ENCODE peak calls at places on chromosomes 11 and 22, in five cellular contexts. X, G, A, T and Y are unnamed samples.

GRCh38 chr11:67302571-67303131 is 679 bp upstream of the SSH3 start:
- DNase-seq in X (peak), G (peak), A (no peak), T (no peak), Y (no peak)

GRCh38 chr11:68666854-68667253 is 17.5 kb upstream of the GAL start:
- DNase-seq in X (no peak), G (peak), A (no peak), T (no peak), Y (no peak)

GRCh38 chr11:69167916-69168691 is 12.4 kb downstream of the SMIM38 start:
- DNase-seq in X (no peak), G (no peak), A (no peak), T (no peak), Y (no peak)

GRCh38 chr11:77091146-77091940 is 11.3 kb upstream of the OMP start:
- DNase-seq in X (peak), G (peak), A (peak), T (peak), Y (no peak)

GRCh38 chr22:48301908-48302307 is 1525.8 kb downstream of the BRD1 start:
- DNase-seq in X (no peak), G (no peak), A (no peak), T (no peak), Y (no peak)

GRCh38 chr22:38317995-38318715 is 922 bp upstream of the CSNK1E start:
- DNase-seq in X (peak), G (peak), A (peak), T (peak), Y (peak)

GRCh38 chr22:45953178-45953577 is 23.8 kb downstream of the WNT7B start:
- DNase-seq in X (no peak), G (no peak), A (no peak), T (no peak), Y (no peak)

GRCh38 chr11:104873252-104873651 is 25.0 kb downstream of the CASP12 start:
- DNase-seq in X (no peak), G (no peak), A (no peak), T (no peak), Y (no peak)

GRCh38 chr11:134625151-134625550 is 213.1 kb upstream of the B3GAT1 start:
- DNase-seq in X (no peak), G (no peak), A (no peak), T (no peak), Y (no peak)

GRCh38 chr11:17259519-17259918 is 17.0 kb upstream of the NUCB2 start:
- DNase-seq in X (no peak), G (no peak), A (no peak), T (no peak), Y (no peak)

GRCh38 chr22:19745155-19746133 is 15.1 kb upstream of the TBX1 start:
- DNase-seq in X (no peak), G (no peak), A (no peak), T (no peak), Y (no peak)

GRCh38 chr11:69480547-69481392 is 693 bp upstream of the LINC01488 start:
- DNase-seq in X (peak), G (no peak), A (no peak), T (no peak), Y (no peak)

GRCh38 chr11:33532720-33533119 is 167.9 kb downstream of the C11orf91 start:
- DNase-seq in X (no peak), G (no peak), A (no peak), T (no peak), Y (no peak)

GRCh38 chr11:72395993-72396392 is 38.3 kb downstream of the CLPB start:
- DNase-seq in X (no peak), G (no peak), A (no peak), T (no peak), Y (no peak)

GRCh38 chr11:101407324-101407723 is 176.5 kb downstream of the TRPC6 start:
- DNase-seq in X (no peak), G (no peak), A (no peak), T (peak), Y (no peak)

GRCh38 chr11:60872952-60873524 is 5.7 kb downstream of the ZP1 start:
- DNase-seq in X (no peak), G (peak), A (no peak), T (no peak), Y (no peak)

GRCh38 chr11:34790620-34791019 is 125.6 kb downstream of the APIP start:
- DNase-seq in X (no peak), G (no peak), A (no peak), T (no peak), Y (no peak)

GRCh38 chr11:114257621-114258558 is 38.3 kb upstream of the NNMT start:
- DNase-seq in X (peak), G (peak), A (peak), T (peak), Y (no peak)

GRCh38 chr11:80436547-80436946 is 995.7 kb upstream of the TENM4 start:
- DNase-seq in X (no peak), G (no peak), A (no peak), T (no peak), Y (no peak)

GRCh38 chr11:119791701-119792151 is 62.7 kb upstream of the NECTIN1 start:
- DNase-seq in X (no peak), G (peak), A (no peak), T (no peak), Y (no peak)

GRCh38 chr11:69638941-69639681 is 1.8 kb upstream of the CCND1 start:
- DNase-seq in X (peak), G (peak), A (peak), T (peak), Y (no peak)

GRCh38 chr22:36387914-36388864 is at the start of gene MYH9:
- DNase-seq in X (peak), G (peak), A (peak), T (peak), Y (peak)

GRCh38 chr11:108591893-108592292 is 1.7 kb downstream of the EXPH5 start:
- DNase-seq in X (no peak), G (no peak), A (no peak), T (no peak), Y (no peak)

GRCh38 chr11:38460901-38461300 is 1862.9 kb upstream of the RAG2 start:
- DNase-seq in X (peak), G (no peak), A (no peak), T (peak), Y (no peak)

GRCh38 chr11:68749501-68750196 is 1.7 kb downstream of the TESMIN start:
- DNase-seq in X (no peak), G (peak), A (no peak), T (no peak), Y (no peak)

GRCh38 chr11:117094776-117095175 is 3.5 kb downstream of the SIK3 start:
- DNase-seq in X (no peak), G (peak), A (no peak), T (peak), Y (no peak)

GRCh38 chr11:113632981-113633380 is 73.1 kb downstream of the TMPRSS5 start:
- DNase-seq in X (no peak), G (no peak), A (no peak), T (no peak), Y (no peak)

GRCh38 chr11:58770627-58771457 is 39.1 kb upstream of the GLYAT start:
- DNase-seq in X (no peak), G (no peak), A (peak), T (no peak), Y (no peak)

GRCh38 chr22:37018815-37019308 is 385 bp downstream of the TST start:
- DNase-seq in X (peak), G (peak), A (peak), T (no peak), Y (no peak)

GRCh38 chr11:6615882-6616585 is 3.2 kb downstream of the TPP1 start:
- DNase-seq in X (no peak), G (no peak), A (no peak), T (no peak), Y (no peak)

GRCh38 chr22:43544282-43544673 is 132.5 kb downstream of the MPPED1 start:
- DNase-seq in X (no peak), G (no peak), A (no peak), T (no peak), Y (no peak)

GRCh38 chr11:74877132-74877531 is 71.8 kb downstream of the XRRA1 start:
- DNase-seq in X (no peak), G (no peak), A (no peak), T (no peak), Y (no peak)

GRCh38 chr11:35464308-35464707 is 45.0 kb upstream of the SLC1A2 start:
- DNase-seq in X (no peak), G (peak), A (no peak), T (no peak), Y (no peak)

GRCh38 chr11:91731051-91731450 is 493.6 kb upstream of the FAT3 start:
- DNase-seq in X (no peak), G (no peak), A (no peak), T (no peak), Y (no peak)

GRCh38 chr11:12994476-12994875 is 14.6 kb upstream of the RASSF10 start:
- DNase-seq in X (no peak), G (no peak), A (no peak), T (no peak), Y (no peak)

GRCh38 chr11:77515063-77515462 is 41.2 kb upstream of the PAK1 start:
- DNase-seq in X (no peak), G (no peak), A (no peak), T (no peak), Y (no peak)

GRCh38 chr11:870127-870413 is 27.4 kb downstream of the TSPAN4 start:
- DNase-seq in X (no peak), G (no peak), A (no peak), T (no peak), Y (no peak)

GRCh38 chr11:57491371-57492061 is 24.0 kb downstream of the SLC43A1 start:
- DNase-seq in X (peak), G (peak), A (no peak), T (no peak), Y (no peak)

GRCh38 chr11:662689-663274 is 25.7 kb downstream of the DRD4 start:
- DNase-seq in X (peak), G (peak), A (no peak), T (no peak), Y (no peak)

DNA sequence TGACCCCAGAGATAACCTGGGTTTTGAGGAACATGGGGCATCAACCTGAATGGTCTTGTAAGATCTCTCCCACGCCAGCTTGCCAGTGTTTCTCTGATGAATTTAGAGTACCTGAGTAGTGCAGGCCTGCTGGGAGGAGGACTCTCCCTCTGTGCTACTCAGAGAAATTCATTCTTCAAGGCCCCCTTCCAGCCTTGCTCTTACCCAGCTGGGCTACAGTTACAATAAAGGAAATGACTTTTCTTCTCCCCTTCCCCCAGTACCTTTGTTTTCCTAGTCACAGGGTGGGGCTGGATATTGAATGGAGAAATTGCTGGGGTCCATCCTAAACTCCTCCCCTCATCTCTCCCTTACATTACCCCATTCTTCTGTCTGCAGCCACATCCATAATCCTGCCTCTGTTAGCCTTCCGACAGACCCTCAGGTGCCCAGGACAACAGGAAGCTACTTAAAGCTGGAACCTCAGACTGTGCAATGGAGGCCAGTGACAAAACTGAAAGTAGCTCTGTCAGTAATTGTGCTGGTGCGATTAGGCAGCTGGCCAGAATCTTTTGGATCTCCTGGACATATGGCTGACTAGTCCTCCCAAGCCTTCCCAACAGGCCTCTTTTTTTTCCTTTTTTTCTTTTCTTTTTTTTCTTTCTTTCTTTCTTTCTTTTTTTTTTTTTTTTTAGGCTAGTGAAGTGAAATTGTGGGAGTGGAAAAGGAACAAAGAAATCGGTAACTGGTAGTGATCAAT is 17.5 kb downstream of the LIMK2 start:
- DNase-seq in X (peak), G (peak), A (peak), T (peak), Y (no peak)
- H3K4me3 ChIP-seq in X (no peak), G (peak), A (no peak), T (no peak), Y (no peak)

GRCh38 chr11:8773916-8774537 is 91.4 kb downstream of the RPL27A start:
- DNase-seq in X (no peak), G (no peak), A (no peak), T (no peak), Y (no peak)

GRCh38 chr11:8776209-8776608 is 93.6 kb downstream of the RPL27A start:
- DNase-seq in X (peak), G (no peak), A (no peak), T (no peak), Y (no peak)

GRCh38 chr11:8775341-8776133 is 92.9 kb downstream of the RPL27A start:
- DNase-seq in X (peak), G (no peak), A (no peak), T (peak), Y (no peak)

GRCh38 chr11:8772571-8772970 is 90.0 kb downstream of the RPL27A start:
- DNase-seq in X (no peak), G (no peak), A (no peak), T (no peak), Y (no peak)

GRCh38 chr11:8773125-8773524 is 90.5 kb downstream of the RPL27A start:
- DNase-seq in X (no peak), G (no peak), A (no peak), T (no peak), Y (no peak)
- H3K4me3 ChIP-seq in X (no peak), G (no peak), A (no peak), T (no peak), Y (peak)

GRCh38 chr11:73528877-73529530 is 68.9 kb downstream of the FAM168A start:
- DNase-seq in X (no peak), G (no peak), A (no peak), T (no peak), Y (no peak)
- H3K4me3 ChIP-seq in X (no peak), G (no peak), A (no peak), T (peak), Y (peak)

GRCh38 chr11:130635937-130636336 is 187.5 kb downstream of the ADAMTS15 start:
- DNase-seq in X (no peak), G (no peak), A (no peak), T (no peak), Y (no peak)
- H3K4me3 ChIP-seq in X (no peak), G (no peak), A (no peak), T (no peak), Y (no peak)

GRCh38 chr11:47406896-47407745 is 1.3 kb upstream of the SLC39A13 start:
- DNase-seq in X (no peak), G (peak), A (no peak), T (peak), Y (no peak)
- H3K4me3 ChIP-seq in X (peak), G (peak), A (peak), T (peak), Y (peak)

GRCh38 chr11:126857860-126858808 is 142.4 kb downstream of the KIRREL3 start:
- DNase-seq in X (peak), G (no peak), A (no peak), T (no peak), Y (no peak)

GRCh38 chr11:126855536-126855935 is 145.0 kb downstream of the KIRREL3 start:
- DNase-seq in X (no peak), G (no peak), A (no peak), T (no peak), Y (no peak)

DNA sequence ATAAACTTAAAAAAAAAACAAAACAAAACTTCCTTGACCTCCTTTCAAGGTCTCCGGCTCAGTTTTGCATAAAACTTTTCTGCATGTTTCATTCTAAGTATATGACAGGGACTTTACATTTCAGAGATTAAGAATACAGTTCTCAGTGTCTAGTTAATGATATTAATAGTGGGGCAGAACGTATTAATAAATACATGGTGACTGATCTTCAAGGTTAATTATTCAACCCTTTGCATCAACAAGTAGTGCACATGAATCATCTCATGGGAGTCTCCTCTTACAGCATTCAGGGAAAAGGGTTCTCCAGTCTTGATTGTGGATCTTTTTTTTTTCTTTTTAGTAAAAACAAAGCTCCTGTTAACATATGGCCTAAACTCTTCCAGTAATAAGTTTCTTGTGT is 146.8 kb downstream of the KIRREL3 start:
- DNase-seq in X (no peak), G (no peak), A (no peak), T (no peak), Y (no peak)
- H3K4me3 ChIP-seq in X (no peak), G (no peak), A (no peak), T (no peak), Y (no peak)

DNA sequence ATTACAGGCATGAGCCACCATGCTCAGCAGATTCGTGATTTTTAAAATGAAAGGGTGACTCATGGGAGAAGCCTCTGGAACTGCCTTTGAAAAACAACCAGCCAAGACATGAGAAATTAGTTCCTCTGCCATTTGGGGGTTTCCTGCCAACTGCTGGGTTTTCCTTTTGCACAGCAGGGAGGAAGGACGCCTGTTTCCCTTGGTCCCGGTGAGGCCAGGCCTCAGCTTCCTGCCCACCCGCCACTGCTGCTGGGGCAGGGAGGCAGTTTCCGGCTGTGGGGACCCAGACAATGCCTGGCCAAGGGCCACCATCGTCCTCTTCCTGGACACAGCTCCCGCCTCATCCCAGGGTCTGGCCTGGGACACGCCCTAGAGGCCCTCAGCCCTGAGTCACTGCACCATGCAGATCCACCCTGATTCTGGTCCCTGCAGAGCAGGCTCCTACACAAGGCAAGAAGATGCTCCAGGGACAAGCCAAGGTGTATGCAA is 10.2 kb downstream of the PPM1F start:
- DNase-seq in X (no peak), G (no peak), A (peak), T (peak), Y (no peak)
- H3K4me3 ChIP-seq in X (no peak), G (no peak), A (no peak), T (no peak), Y (no peak)

DNA sequence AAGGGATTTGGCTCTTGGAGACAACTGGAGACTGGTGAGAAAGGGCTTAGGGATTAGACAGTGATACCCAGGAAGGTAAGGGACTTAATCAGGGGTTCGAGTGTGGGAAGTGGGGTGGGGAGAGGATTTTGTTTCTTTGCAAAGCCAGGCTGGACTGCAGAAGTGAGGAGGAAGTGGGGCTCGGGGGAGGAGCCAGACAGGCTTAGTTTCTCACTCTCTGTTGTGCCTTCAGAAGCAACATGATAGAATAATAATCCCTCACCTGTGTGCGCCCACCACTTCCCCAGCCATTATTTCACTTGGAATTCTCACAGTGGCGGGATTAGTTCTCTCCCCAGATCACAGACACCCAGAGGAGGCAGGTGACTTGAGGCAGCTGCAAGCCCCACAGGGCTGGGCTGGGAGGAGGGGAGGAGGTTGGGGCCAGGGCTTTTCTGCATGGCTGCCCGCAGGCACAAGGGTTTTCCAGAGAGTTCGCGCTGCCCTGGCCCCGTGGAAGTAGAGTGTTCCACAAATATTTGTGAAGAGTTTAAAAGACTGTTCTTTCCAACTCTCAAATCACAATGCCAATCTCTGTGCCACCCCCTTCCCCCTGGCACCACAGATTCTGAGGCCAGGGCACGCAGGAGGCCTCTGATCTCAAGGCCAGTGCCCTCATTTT is 4.0 kb upstream of the SEC14L2 start:
- DNase-seq in X (no peak), G (peak), A (no peak), T (no peak), Y (no peak)
- H3K4me3 ChIP-seq in X (no peak), G (peak), A (no peak), T (no peak), Y (no peak)